ENCODE peak calls at places on chromosomes 1 and 21, in four cellular contexts. One of them, this sample, is unnamed.

GRCh38 chr1:114153621-114154145 is at the start of gene SYT6:
- DNase-seq in effector memory CD8-positive, alpha-beta T cell: peak; percentile 8
- DNase-seq in Kasumi-1: no peak
- DNase-seq in stimulated activated CD4-positive, alpha-beta T cell treated with anti-CD3 and anti-CD28 coated beads, Interleukin-1b, Interleukin-23, amount 100 ng/mL, for 4 hours: no peak
- DNase-seq in this sample: no peak

GRCh38 chr1:221865808-221866207 is 123.9 kb upstream of the DUSP10 start:
- DNase-seq in effector memory CD8-positive, alpha-beta T cell: no peak
- DNase-seq in Kasumi-1: no peak
- DNase-seq in stimulated activated CD4-positive, alpha-beta T cell treated with anti-CD3 and anti-CD28 coated beads, Interleukin-1b, Interleukin-23, amount 100 ng/mL, for 4 hours: no peak
- DNase-seq in this sample: no peak

GRCh38 chr1:156584813-156585212 is 5.3 kb downstream of the TTC24 start:
- DNase-seq in effector memory CD8-positive, alpha-beta T cell: no peak
- DNase-seq in Kasumi-1: peak; percentile 10
- DNase-seq in stimulated activated CD4-positive, alpha-beta T cell treated with anti-CD3 and anti-CD28 coated beads, Interleukin-1b, Interleukin-23, amount 100 ng/mL, for 4 hours: no peak
- DNase-seq in this sample: peak; percentile 31

GRCh38 chr1:84442256-84442655 is 36.8 kb upstream of the RPF1 start:
- DNase-seq in effector memory CD8-positive, alpha-beta T cell: peak; percentile 39
- DNase-seq in Kasumi-1: peak; percentile 89
- DNase-seq in stimulated activated CD4-positive, alpha-beta T cell treated with anti-CD3 and anti-CD28 coated beads, Interleukin-1b, Interleukin-23, amount 100 ng/mL, for 4 hours: no peak
- DNase-seq in this sample: peak; percentile 54

GRCh38 chr1:174219606-174220370 is 60.5 kb downstream of the RABGAP1L start:
- DNase-seq in effector memory CD8-positive, alpha-beta T cell: no peak
- DNase-seq in Kasumi-1: no peak
- DNase-seq in stimulated activated CD4-positive, alpha-beta T cell treated with anti-CD3 and anti-CD28 coated beads, Interleukin-1b, Interleukin-23, amount 100 ng/mL, for 4 hours: no peak
- DNase-seq in this sample: peak; percentile 12

GRCh38 chr1:115069626-115070308 is 19.5 kb downstream of the TSPAN2 start:
- DNase-seq in effector memory CD8-positive, alpha-beta T cell: no peak
- DNase-seq in Kasumi-1: no peak
- DNase-seq in stimulated activated CD4-positive, alpha-beta T cell treated with anti-CD3 and anti-CD28 coated beads, Interleukin-1b, Interleukin-23, amount 100 ng/mL, for 4 hours: no peak
- DNase-seq in this sample: no peak

GRCh38 chr21:34029724-34030528 is 43.5 kb upstream of the MRPS6 start:
- DNase-seq in effector memory CD8-positive, alpha-beta T cell: peak; percentile 25
- DNase-seq in Kasumi-1: no peak
- DNase-seq in stimulated activated CD4-positive, alpha-beta T cell treated with anti-CD3 and anti-CD28 coated beads, Interleukin-1b, Interleukin-23, amount 100 ng/mL, for 4 hours: peak; percentile 37
- DNase-seq in this sample: peak; percentile 72

GRCh38 chr1:230300322-230301301 is 125.5 kb downstream of the PGBD5 start:
- DNase-seq in effector memory CD8-positive, alpha-beta T cell: no peak
- DNase-seq in Kasumi-1: no peak
- DNase-seq in stimulated activated CD4-positive, alpha-beta T cell treated with anti-CD3 and anti-CD28 coated beads, Interleukin-1b, Interleukin-23, amount 100 ng/mL, for 4 hours: no peak
- DNase-seq in this sample: no peak

GRCh38 chr1:221632072-221632471 is 109.8 kb downstream of the DUSP10 start:
- DNase-seq in effector memory CD8-positive, alpha-beta T cell: no peak
- DNase-seq in Kasumi-1: no peak
- DNase-seq in stimulated activated CD4-positive, alpha-beta T cell treated with anti-CD3 and anti-CD28 coated beads, Interleukin-1b, Interleukin-23, amount 100 ng/mL, for 4 hours: no peak
- DNase-seq in this sample: no peak

GRCh38 chr21:26147535-26147934 is 23.0 kb downstream of the APP start:
- DNase-seq in effector memory CD8-positive, alpha-beta T cell: no peak
- DNase-seq in Kasumi-1: no peak
- DNase-seq in stimulated activated CD4-positive, alpha-beta T cell treated with anti-CD3 and anti-CD28 coated beads, Interleukin-1b, Interleukin-23, amount 100 ng/mL, for 4 hours: no peak
- DNase-seq in this sample: no peak

GRCh38 chr1:12481928-12482327 is 136.1 kb downstream of the DHRS3 start:
- DNase-seq in effector memory CD8-positive, alpha-beta T cell: no peak
- DNase-seq in Kasumi-1: no peak
- DNase-seq in stimulated activated CD4-positive, alpha-beta T cell treated with anti-CD3 and anti-CD28 coated beads, Interleukin-1b, Interleukin-23, amount 100 ng/mL, for 4 hours: no peak
- DNase-seq in this sample: no peak

GRCh38 chr1:20199840-20200239 is 13.5 kb upstream of the PLA2G2C start:
- DNase-seq in effector memory CD8-positive, alpha-beta T cell: no peak
- DNase-seq in Kasumi-1: no peak
- DNase-seq in stimulated activated CD4-positive, alpha-beta T cell treated with anti-CD3 and anti-CD28 coated beads, Interleukin-1b, Interleukin-23, amount 100 ng/mL, for 4 hours: no peak
- DNase-seq in this sample: no peak

GRCh38 chr1:109425902-109426277 is 358 bp downstream of the PSMA5 start:
- DNase-seq in effector memory CD8-positive, alpha-beta T cell: peak; percentile 57
- DNase-seq in Kasumi-1: no peak
- DNase-seq in stimulated activated CD4-positive, alpha-beta T cell treated with anti-CD3 and anti-CD28 coated beads, Interleukin-1b, Interleukin-23, amount 100 ng/mL, for 4 hours: peak; percentile 40
- DNase-seq in this sample: no peak

GRCh38 chr1:150876111-150876434 is 326 bp downstream of the ARNT start:
- DNase-seq in effector memory CD8-positive, alpha-beta T cell: no peak
- DNase-seq in Kasumi-1: peak; percentile 51
- DNase-seq in stimulated activated CD4-positive, alpha-beta T cell treated with anti-CD3 and anti-CD28 coated beads, Interleukin-1b, Interleukin-23, amount 100 ng/mL, for 4 hours: no peak
- DNase-seq in this sample: no peak

GRCh38 chr21:39006653-39007417 is 176.4 kb downstream of the PSMG1 start:
- DNase-seq in effector memory CD8-positive, alpha-beta T cell: no peak
- DNase-seq in Kasumi-1: peak; percentile 74
- DNase-seq in stimulated activated CD4-positive, alpha-beta T cell treated with anti-CD3 and anti-CD28 coated beads, Interleukin-1b, Interleukin-23, amount 100 ng/mL, for 4 hours: no peak
- DNase-seq in this sample: no peak

GRCh38 chr1:52145137-52145536 is 3.2 kb downstream of the ZFYVE9 start:
- DNase-seq in effector memory CD8-positive, alpha-beta T cell: no peak
- DNase-seq in Kasumi-1: no peak
- DNase-seq in stimulated activated CD4-positive, alpha-beta T cell treated with anti-CD3 and anti-CD28 coated beads, Interleukin-1b, Interleukin-23, amount 100 ng/mL, for 4 hours: no peak
- DNase-seq in this sample: no peak

GRCh38 chr1:112955678-112956502 is at the start of gene SLC16A1:
- DNase-seq in effector memory CD8-positive, alpha-beta T cell: peak; percentile 77
- DNase-seq in Kasumi-1: peak; percentile 94
- DNase-seq in stimulated activated CD4-positive, alpha-beta T cell treated with anti-CD3 and anti-CD28 coated beads, Interleukin-1b, Interleukin-23, amount 100 ng/mL, for 4 hours: peak; percentile 90
- DNase-seq in this sample: peak; percentile 92

GRCh38 chr21:42640486-42640885 is 12.9 kb upstream of the PDE9A start:
- DNase-seq in effector memory CD8-positive, alpha-beta T cell: no peak
- DNase-seq in Kasumi-1: no peak
- DNase-seq in stimulated activated CD4-positive, alpha-beta T cell treated with anti-CD3 and anti-CD28 coated beads, Interleukin-1b, Interleukin-23, amount 100 ng/mL, for 4 hours: no peak
- DNase-seq in this sample: no peak

GRCh38 chr1:83799474-83800085 is 199.4 kb downstream of the TTLL7 start:
- DNase-seq in effector memory CD8-positive, alpha-beta T cell: no peak
- DNase-seq in Kasumi-1: no peak
- DNase-seq in stimulated activated CD4-positive, alpha-beta T cell treated with anti-CD3 and anti-CD28 coated beads, Interleukin-1b, Interleukin-23, amount 100 ng/mL, for 4 hours: no peak
- DNase-seq in this sample: no peak

GRCh38 chr1:1943834-1944570 is 24.9 kb upstream of the TMEM52 start:
- DNase-seq in effector memory CD8-positive, alpha-beta T cell: peak; percentile 63
- DNase-seq in Kasumi-1: no peak
- DNase-seq in stimulated activated CD4-positive, alpha-beta T cell treated with anti-CD3 and anti-CD28 coated beads, Interleukin-1b, Interleukin-23, amount 100 ng/mL, for 4 hours: peak; percentile 50
- DNase-seq in this sample: peak; percentile 57

GRCh38 chr1:183467687-183468086 is 4.6 kb upstream of the SMG7 start:
- DNase-seq in effector memory CD8-positive, alpha-beta T cell: no peak
- DNase-seq in Kasumi-1: no peak
- DNase-seq in stimulated activated CD4-positive, alpha-beta T cell treated with anti-CD3 and anti-CD28 coated beads, Interleukin-1b, Interleukin-23, amount 100 ng/mL, for 4 hours: no peak
- DNase-seq in this sample: no peak

GRCh38 chr1:110484801-110485200 is 33.9 kb downstream of the PROK1 start:
- DNase-seq in effector memory CD8-positive, alpha-beta T cell: no peak
- DNase-seq in Kasumi-1: no peak
- DNase-seq in stimulated activated CD4-positive, alpha-beta T cell treated with anti-CD3 and anti-CD28 coated beads, Interleukin-1b, Interleukin-23, amount 100 ng/mL, for 4 hours: no peak
- DNase-seq in this sample: no peak

GRCh38 chr21:44424608-44425306 is 30.6 kb upstream of the LRRC3 start:
- DNase-seq in effector memory CD8-positive, alpha-beta T cell: no peak
- DNase-seq in Kasumi-1: no peak
- DNase-seq in stimulated activated CD4-positive, alpha-beta T cell treated with anti-CD3 and anti-CD28 coated beads, Interleukin-1b, Interleukin-23, amount 100 ng/mL, for 4 hours: no peak
- DNase-seq in this sample: no peak

GRCh38 chr1:197917813-197918646 is 858 bp downstream of the LHX9 start:
- DNase-seq in effector memory CD8-positive, alpha-beta T cell: no peak
- DNase-seq in Kasumi-1: no peak
- DNase-seq in stimulated activated CD4-positive, alpha-beta T cell treated with anti-CD3 and anti-CD28 coated beads, Interleukin-1b, Interleukin-23, amount 100 ng/mL, for 4 hours: no peak
- DNase-seq in this sample: no peak

GRCh38 chr1:8718878-8719361 is 98.5 kb downstream of the RERE start:
- DNase-seq in effector memory CD8-positive, alpha-beta T cell: no peak
- DNase-seq in Kasumi-1: no peak
- DNase-seq in stimulated activated CD4-positive, alpha-beta T cell treated with anti-CD3 and anti-CD28 coated beads, Interleukin-1b, Interleukin-23, amount 100 ng/mL, for 4 hours: no peak
- DNase-seq in this sample: no peak

GRCh38 chr1:155669233-155670162 is 19.1 kb downstream of the YY1AP1 start:
- DNase-seq in effector memory CD8-positive, alpha-beta T cell: no peak
- DNase-seq in Kasumi-1: no peak
- DNase-seq in stimulated activated CD4-positive, alpha-beta T cell treated with anti-CD3 and anti-CD28 coated beads, Interleukin-1b, Interleukin-23, amount 100 ng/mL, for 4 hours: no peak
- DNase-seq in this sample: no peak

GRCh38 chr1:30762152-30762930 is 4.8 kb upstream of the LAPTM5 start:
- DNase-seq in effector memory CD8-positive, alpha-beta T cell: no peak
- DNase-seq in Kasumi-1: no peak
- DNase-seq in stimulated activated CD4-positive, alpha-beta T cell treated with anti-CD3 and anti-CD28 coated beads, Interleukin-1b, Interleukin-23, amount 100 ng/mL, for 4 hours: no peak
- DNase-seq in this sample: no peak

GRCh38 chr1:47508900-47509488 is 71.2 kb downstream of the FOXD2 start:
- DNase-seq in effector memory CD8-positive, alpha-beta T cell: no peak
- DNase-seq in Kasumi-1: no peak
- DNase-seq in stimulated activated CD4-positive, alpha-beta T cell treated with anti-CD3 and anti-CD28 coated beads, Interleukin-1b, Interleukin-23, amount 100 ng/mL, for 4 hours: no peak
- DNase-seq in this sample: no peak

GRCh38 chr21:42975886-42976608 is 1.7 kb downstream of the PKNOX1 start:
- DNase-seq in effector memory CD8-positive, alpha-beta T cell: no peak
- DNase-seq in Kasumi-1: no peak
- DNase-seq in stimulated activated CD4-positive, alpha-beta T cell treated with anti-CD3 and anti-CD28 coated beads, Interleukin-1b, Interleukin-23, amount 100 ng/mL, for 4 hours: no peak
- DNase-seq in this sample: no peak

GRCh38 chr1:9798236-9799130 is 25.3 kb downstream of the CLSTN1 start:
- DNase-seq in effector memory CD8-positive, alpha-beta T cell: no peak
- DNase-seq in Kasumi-1: no peak
- DNase-seq in stimulated activated CD4-positive, alpha-beta T cell treated with anti-CD3 and anti-CD28 coated beads, Interleukin-1b, Interleukin-23, amount 100 ng/mL, for 4 hours: no peak
- DNase-seq in this sample: no peak

GRCh38 chr1:193533883-193534282 is 347.5 kb upstream of the B3GALT2 start:
- DNase-seq in effector memory CD8-positive, alpha-beta T cell: no peak
- DNase-seq in Kasumi-1: no peak
- DNase-seq in stimulated activated CD4-positive, alpha-beta T cell treated with anti-CD3 and anti-CD28 coated beads, Interleukin-1b, Interleukin-23, amount 100 ng/mL, for 4 hours: no peak
- DNase-seq in this sample: no peak

GRCh38 chr1:117612517-117613248 is 6.8 kb downstream of the TENT5C start:
- DNase-seq in effector memory CD8-positive, alpha-beta T cell: no peak
- DNase-seq in Kasumi-1: peak; percentile 49
- DNase-seq in stimulated activated CD4-positive, alpha-beta T cell treated with anti-CD3 and anti-CD28 coated beads, Interleukin-1b, Interleukin-23, amount 100 ng/mL, for 4 hours: no peak
- DNase-seq in this sample: no peak

GRCh38 chr1:19010995-19011696 is 54.7 kb upstream of the IFFO2 start:
- DNase-seq in effector memory CD8-positive, alpha-beta T cell: peak; percentile 45
- DNase-seq in Kasumi-1: peak; percentile 55
- DNase-seq in stimulated activated CD4-positive, alpha-beta T cell treated with anti-CD3 and anti-CD28 coated beads, Interleukin-1b, Interleukin-23, amount 100 ng/mL, for 4 hours: peak; percentile 63
- DNase-seq in this sample: no peak

GRCh38 chr21:35942211-35943144 is 117.8 kb downstream of the SETD4 start:
- DNase-seq in effector memory CD8-positive, alpha-beta T cell: no peak
- DNase-seq in Kasumi-1: peak; percentile 17
- DNase-seq in stimulated activated CD4-positive, alpha-beta T cell treated with anti-CD3 and anti-CD28 coated beads, Interleukin-1b, Interleukin-23, amount 100 ng/mL, for 4 hours: no peak
- DNase-seq in this sample: no peak

GRCh38 chr1:183043872-183044859 is 20.9 kb downstream of the LAMC1 start:
- DNase-seq in effector memory CD8-positive, alpha-beta T cell: no peak
- DNase-seq in Kasumi-1: no peak
- DNase-seq in stimulated activated CD4-positive, alpha-beta T cell treated with anti-CD3 and anti-CD28 coated beads, Interleukin-1b, Interleukin-23, amount 100 ng/mL, for 4 hours: no peak
- DNase-seq in this sample: no peak

GRCh38 chr1:53618218-53619087 is 120.5 kb downstream of the GLIS1 start:
- DNase-seq in effector memory CD8-positive, alpha-beta T cell: no peak
- DNase-seq in Kasumi-1: no peak
- DNase-seq in stimulated activated CD4-positive, alpha-beta T cell treated with anti-CD3 and anti-CD28 coated beads, Interleukin-1b, Interleukin-23, amount 100 ng/mL, for 4 hours: no peak
- DNase-seq in this sample: no peak

GRCh38 chr1:230312676-230313075 is 113.5 kb downstream of the PGBD5 start:
- DNase-seq in effector memory CD8-positive, alpha-beta T cell: no peak
- DNase-seq in Kasumi-1: no peak
- DNase-seq in stimulated activated CD4-positive, alpha-beta T cell treated with anti-CD3 and anti-CD28 coated beads, Interleukin-1b, Interleukin-23, amount 100 ng/mL, for 4 hours: no peak
- DNase-seq in this sample: no peak

GRCh38 chr21:42841156-42841915 is 38.0 kb downstream of the WDR4 start:
- DNase-seq in effector memory CD8-positive, alpha-beta T cell: no peak
- DNase-seq in Kasumi-1: no peak
- DNase-seq in stimulated activated CD4-positive, alpha-beta T cell treated with anti-CD3 and anti-CD28 coated beads, Interleukin-1b, Interleukin-23, amount 100 ng/mL, for 4 hours: no peak
- DNase-seq in this sample: no peak

GRCh38 chr21:43893536-43894205 is 28.6 kb downstream of the AGPAT3 start:
- DNase-seq in effector memory CD8-positive, alpha-beta T cell: no peak
- DNase-seq in Kasumi-1: peak; percentile 51
- DNase-seq in stimulated activated CD4-positive, alpha-beta T cell treated with anti-CD3 and anti-CD28 coated beads, Interleukin-1b, Interleukin-23, amount 100 ng/mL, for 4 hours: no peak
- DNase-seq in this sample: no peak